ENCODE peak calls at places on chromosomes 5 and 9, in eight cellular contexts. C, B, N, Q, U, P, R and F are unnamed samples.

GRCh38 chr5:59450245-59450644 is 443.3 kb downstream of the PDE4D start:
- ATAC-seq in N (no peak), U (no peak), C (peak), R (no peak), P (no peak), Q (no peak), B (no peak), F (no peak)

GRCh38 chr9:92696619-92697018 is 26.7 kb upstream of the IPPK start:
- ATAC-seq in P (no peak), R (no peak), U (no peak), Q (no peak), C (no peak), N (no peak), B (no peak), F (no peak)

GRCh38 chr9:73114958-73115357 is 36.7 kb upstream of the ANXA1 start:
- ATAC-seq in Q (no peak), R (no peak), P (no peak), U (no peak), N (no peak), B (no peak), C (no peak), F (no peak)

GRCh38 chr5:74212336-74212735 is 428.2 kb downstream of the ENC1 start:
- ATAC-seq in N (peak), B (no peak), R (peak), Q (no peak), C (no peak), U (no peak), P (no peak), F (peak)

GRCh38 chr5:6269925-6270324 is 108.4 kb downstream of the MED10 start:
- ATAC-seq in U (no peak), R (no peak), P (no peak), B (no peak), Q (no peak), N (no peak), C (no peak), F (no peak)

GRCh38 chr5:125056641-125057345 is 310.4 kb upstream of the ZNF608 start:
- ATAC-seq in P (no peak), N (no peak), U (no peak), R (peak), C (no peak), B (peak), Q (no peak), F (no peak)

GRCh38 chr5:98763001-98763630 is 10.3 kb upstream of the RGMB start:
- ATAC-seq in R (peak), B (no peak), P (no peak), N (no peak), Q (no peak), U (no peak), C (no peak), F (no peak)

GRCh38 chr9:68507098-68507795 is 33.4 kb downstream of the TMEM252 start:
- ATAC-seq in B (no peak), Q (no peak), R (no peak), N (no peak), U (no peak), C (peak), P (no peak), F (no peak)

GRCh38 chr5:124652514-124652819 is 94.0 kb downstream of the ZNF608 start:
- ATAC-seq in Q (no peak), P (no peak), U (no peak), N (no peak), C (no peak), R (no peak), B (no peak), F (no peak)

GRCh38 chr5:56011835-56012234 is 17.1 kb upstream of the IL6ST start:
- ATAC-seq in N (peak), C (peak), U (peak), P (peak), B (no peak), R (no peak), Q (no peak), F (no peak)

GRCh38 chr5:98454904-98455303 is 318.6 kb upstream of the RGMB start:
- ATAC-seq in U (no peak), P (peak), B (no peak), N (peak), C (no peak), R (no peak), Q (no peak), F (no peak)

GRCh38 chr9:105818903-105819302 is 124.6 kb downstream of the TMEM38B start:
- ATAC-seq in P (no peak), U (no peak), C (no peak), B (no peak), Q (no peak), N (no peak), R (no peak), F (no peak)

GRCh38 chr9:72925126-72925810 is 27.6 kb downstream of the ALDH1A1 start:
- ATAC-seq in N (peak), R (no peak), U (no peak), B (no peak), P (no peak), C (peak), Q (no peak), F (no peak)

GRCh38 chr5:67311208-67311607 is 114.6 kb upstream of the CD180 start:
- ATAC-seq in R (no peak), B (no peak), P (no peak), Q (peak), N (no peak), U (no peak), C (no peak), F (no peak)

GRCh38 chr5:39158127-39158593 is 61.2 kb downstream of the FYB1 start:
- ATAC-seq in Q (no peak), C (peak), U (no peak), P (no peak), B (no peak), N (no peak), R (no peak), F (no peak)

GRCh38 chr5:179724163-179724562 is 8.5 kb upstream of the MAML1 start:
- ATAC-seq in B (no peak), N (no peak), U (no peak), C (no peak), P (peak), R (no peak), Q (no peak), F (no peak)